ENCODE peak calls at places on chromosomes 11 and 22, in six cellular contexts. One of them, this sample, is unnamed.
A peak's percentile ranks its signal among the peaks of the same experiment; 100 is the strongest.

GRCh38 chr22:27576815-27577564 is 224.6 kb downstream of the MN1 start:
- DNase-seq in fibroblast of the aortic adventitia: peak; percentile 23
- DNase-seq in progenitor cell of endocrine pancreas: no peak
- DNase-seq in activated CD8-positive, alpha-beta memory T cell treated with anti-CD3 and anti-CD28 coated beads for 48 hours: no peak
- DNase-seq in kidney: no peak
- DNase-seq in NB4: no peak
- DNase-seq in this sample: no peak

GRCh38 chr11:69497221-69497787 is 15.8 kb downstream of the LINC01488 start:
- DNase-seq in activated CD8-positive, alpha-beta memory T cell treated with anti-CD3 and anti-CD28 coated beads for 48 hours: no peak
- DNase-seq in progenitor cell of endocrine pancreas: peak; percentile 68
- DNase-seq in kidney: peak; percentile 93
- DNase-seq in NB4: peak; percentile 22
- DNase-seq in fibroblast of the aortic adventitia: peak; percentile 97
- DNase-seq in this sample: peak; percentile 86

GRCh38 chr11:123235117-123235686 is 40.2 kb upstream of the CLMP start:
- DNase-seq in progenitor cell of endocrine pancreas: no peak
- DNase-seq in activated CD8-positive, alpha-beta memory T cell treated with anti-CD3 and anti-CD28 coated beads for 48 hours: peak; percentile 23
- DNase-seq in NB4: peak; percentile 57
- DNase-seq in kidney: peak; percentile 82
- DNase-seq in fibroblast of the aortic adventitia: peak; percentile 54
- DNase-seq in this sample: peak; percentile 58

GRCh38 chr22:46031965-46032851 is 55.2 kb upstream of the WNT7B start:
- DNase-seq in activated CD8-positive, alpha-beta memory T cell treated with anti-CD3 and anti-CD28 coated beads for 48 hours: no peak
- DNase-seq in NB4: peak; percentile 58
- DNase-seq in progenitor cell of endocrine pancreas: no peak
- DNase-seq in kidney: peak; percentile 62
- DNase-seq in fibroblast of the aortic adventitia: no peak
- DNase-seq in this sample: peak; percentile 45

GRCh38 chr22:27825174-27825573 is 23.6 kb upstream of the MN1 start:
- DNase-seq in kidney: no peak
- DNase-seq in activated CD8-positive, alpha-beta memory T cell treated with anti-CD3 and anti-CD28 coated beads for 48 hours: no peak
- DNase-seq in fibroblast of the aortic adventitia: no peak
- DNase-seq in NB4: peak; percentile 52
- DNase-seq in progenitor cell of endocrine pancreas: no peak
- DNase-seq in this sample: no peak

GRCh38 chr11:69293087-69293486 is 868 bp upstream of the MYEOV start:
- DNase-seq in NB4: no peak
- DNase-seq in fibroblast of the aortic adventitia: no peak
- DNase-seq in activated CD8-positive, alpha-beta memory T cell treated with anti-CD3 and anti-CD28 coated beads for 48 hours: no peak
- DNase-seq in progenitor cell of endocrine pancreas: no peak
- DNase-seq in kidney: peak; percentile 49
- DNase-seq in this sample: no peak

GRCh38 chr22:26481112-26481693 is 2.4 kb downstream of the HPS4 start:
- DNase-seq in progenitor cell of endocrine pancreas: no peak
- DNase-seq in fibroblast of the aortic adventitia: no peak
- DNase-seq in activated CD8-positive, alpha-beta memory T cell treated with anti-CD3 and anti-CD28 coated beads for 48 hours: no peak
- DNase-seq in kidney: no peak
- DNase-seq in NB4: no peak
- DNase-seq in this sample: no peak

GRCh38 chr22:44363214-44363979 is 50.6 kb upstream of the SHISAL1 start:
- DNase-seq in progenitor cell of endocrine pancreas: no peak
- DNase-seq in kidney: peak; percentile 92
- DNase-seq in activated CD8-positive, alpha-beta memory T cell treated with anti-CD3 and anti-CD28 coated beads for 48 hours: no peak
- DNase-seq in NB4: peak; percentile 42
- DNase-seq in fibroblast of the aortic adventitia: peak; percentile 99
- DNase-seq in this sample: peak; percentile 76

GRCh38 chr22:37726240-37726887 is 29.5 kb downstream of the TRIOBP start:
- DNase-seq in NB4: peak; percentile 54
- DNase-seq in fibroblast of the aortic adventitia: peak; percentile 63
- DNase-seq in activated CD8-positive, alpha-beta memory T cell treated with anti-CD3 and anti-CD28 coated beads for 48 hours: no peak
- DNase-seq in kidney: no peak
- DNase-seq in progenitor cell of endocrine pancreas: no peak
- DNase-seq in this sample: no peak

GRCh38 chr22:22450343-22450839 is 58.2 kb downstream of the ZNF280B start:
- DNase-seq in fibroblast of the aortic adventitia: no peak
- DNase-seq in kidney: no peak
- DNase-seq in NB4: peak; percentile 30
- DNase-seq in activated CD8-positive, alpha-beta memory T cell treated with anti-CD3 and anti-CD28 coated beads for 48 hours: no peak
- DNase-seq in progenitor cell of endocrine pancreas: no peak
- DNase-seq in this sample: no peak

GRCh38 chr11:94845622-94846021 is 77.5 kb downstream of the AMOTL1 start:
- DNase-seq in activated CD8-positive, alpha-beta memory T cell treated with anti-CD3 and anti-CD28 coated beads for 48 hours: no peak
- DNase-seq in progenitor cell of endocrine pancreas: no peak
- DNase-seq in kidney: no peak
- DNase-seq in fibroblast of the aortic adventitia: no peak
- DNase-seq in NB4: no peak
- DNase-seq in this sample: peak; percentile 74

GRCh38 chr11:38950882-38951281 is 2352.8 kb upstream of the RAG2 start:
- DNase-seq in progenitor cell of endocrine pancreas: no peak
- DNase-seq in kidney: no peak
- DNase-seq in activated CD8-positive, alpha-beta memory T cell treated with anti-CD3 and anti-CD28 coated beads for 48 hours: no peak
- DNase-seq in fibroblast of the aortic adventitia: peak; percentile 31
- DNase-seq in NB4: no peak
- DNase-seq in this sample: no peak

GRCh38 chr11:36300651-36301050 is 4.6 kb downstream of the PRR5L start:
- DNase-seq in activated CD8-positive, alpha-beta memory T cell treated with anti-CD3 and anti-CD28 coated beads for 48 hours: no peak
- DNase-seq in progenitor cell of endocrine pancreas: no peak
- DNase-seq in NB4: no peak
- DNase-seq in kidney: no peak
- DNase-seq in fibroblast of the aortic adventitia: peak; percentile 74
- DNase-seq in this sample: no peak

GRCh38 chr11:126410649-126411048 is 55.2 kb downstream of the ST3GAL4 start:
- DNase-seq in fibroblast of the aortic adventitia: peak; percentile 71
- DNase-seq in activated CD8-positive, alpha-beta memory T cell treated with anti-CD3 and anti-CD28 coated beads for 48 hours: no peak
- DNase-seq in NB4: no peak
- DNase-seq in kidney: peak; percentile 37
- DNase-seq in progenitor cell of endocrine pancreas: no peak
- DNase-seq in this sample: no peak

GRCh38 chr22:17678817-17679385 is 40.3 kb downstream of the BCL2L13 start:
- DNase-seq in NB4: no peak
- DNase-seq in kidney: no peak
- DNase-seq in fibroblast of the aortic adventitia: peak; percentile 10
- DNase-seq in progenitor cell of endocrine pancreas: no peak
- DNase-seq in activated CD8-positive, alpha-beta memory T cell treated with anti-CD3 and anti-CD28 coated beads for 48 hours: no peak
- DNase-seq in this sample: no peak

GRCh38 chr11:1267441-1268100 is 41.9 kb downstream of the TOLLIP start:
- DNase-seq in NB4: no peak
- DNase-seq in fibroblast of the aortic adventitia: no peak
- DNase-seq in progenitor cell of endocrine pancreas: no peak
- DNase-seq in activated CD8-positive, alpha-beta memory T cell treated with anti-CD3 and anti-CD28 coated beads for 48 hours: no peak
- DNase-seq in kidney: no peak
- DNase-seq in this sample: no peak

GRCh38 chr11:30758946-30759501 is 172.9 kb upstream of the MPPED2 start:
- DNase-seq in fibroblast of the aortic adventitia: no peak
- DNase-seq in kidney: no peak
- DNase-seq in activated CD8-positive, alpha-beta memory T cell treated with anti-CD3 and anti-CD28 coated beads for 48 hours: no peak
- DNase-seq in progenitor cell of endocrine pancreas: no peak
- DNase-seq in NB4: no peak
- DNase-seq in this sample: no peak

GRCh38 chr11:16382638-16383380 is 26.5 kb upstream of the SOX6 start:
- DNase-seq in kidney: no peak
- DNase-seq in activated CD8-positive, alpha-beta memory T cell treated with anti-CD3 and anti-CD28 coated beads for 48 hours: no peak
- DNase-seq in NB4: no peak
- DNase-seq in progenitor cell of endocrine pancreas: no peak
- DNase-seq in fibroblast of the aortic adventitia: no peak
- DNase-seq in this sample: no peak

GRCh38 chr11:131397666-131398065 is 27.3 kb downstream of the NTM start:
- DNase-seq in progenitor cell of endocrine pancreas: no peak
- DNase-seq in kidney: no peak
- DNase-seq in NB4: no peak
- DNase-seq in activated CD8-positive, alpha-beta memory T cell treated with anti-CD3 and anti-CD28 coated beads for 48 hours: no peak
- DNase-seq in fibroblast of the aortic adventitia: no peak
- DNase-seq in this sample: no peak

GRCh38 chr22:41925783-41926460 is 684 bp downstream of the TNFRSF13C start:
- DNase-seq in activated CD8-positive, alpha-beta memory T cell treated with anti-CD3 and anti-CD28 coated beads for 48 hours: no peak
- DNase-seq in NB4: peak; percentile 76
- DNase-seq in kidney: no peak
- DNase-seq in fibroblast of the aortic adventitia: no peak
- DNase-seq in progenitor cell of endocrine pancreas: peak; percentile 59
- DNase-seq in this sample: no peak

GRCh38 chr11:81070948-81071347 is 1630.1 kb upstream of the TENM4 start:
- DNase-seq in fibroblast of the aortic adventitia: no peak
- DNase-seq in kidney: no peak
- DNase-seq in activated CD8-positive, alpha-beta memory T cell treated with anti-CD3 and anti-CD28 coated beads for 48 hours: no peak
- DNase-seq in progenitor cell of endocrine pancreas: no peak
- DNase-seq in NB4: peak; percentile 64
- DNase-seq in this sample: no peak

GRCh38 chr11:129694538-129694937 is 121.1 kb upstream of the TMEM45B start:
- DNase-seq in progenitor cell of endocrine pancreas: no peak
- DNase-seq in fibroblast of the aortic adventitia: no peak
- DNase-seq in NB4: peak; percentile 35
- DNase-seq in activated CD8-positive, alpha-beta memory T cell treated with anti-CD3 and anti-CD28 coated beads for 48 hours: no peak
- DNase-seq in kidney: no peak
- DNase-seq in this sample: no peak

GRCh38 chr11:79412761-79413160 is 28.1 kb downstream of the TENM4 start:
- DNase-seq in fibroblast of the aortic adventitia: no peak
- DNase-seq in activated CD8-positive, alpha-beta memory T cell treated with anti-CD3 and anti-CD28 coated beads for 48 hours: no peak
- DNase-seq in kidney: no peak
- DNase-seq in NB4: no peak
- DNase-seq in progenitor cell of endocrine pancreas: no peak
- DNase-seq in this sample: no peak

GRCh38 chr11:34655335-34656008 is 34.6 kb downstream of the EHF start:
- DNase-seq in activated CD8-positive, alpha-beta memory T cell treated with anti-CD3 and anti-CD28 coated beads for 48 hours: no peak
- DNase-seq in NB4: no peak
- DNase-seq in kidney: no peak
- DNase-seq in progenitor cell of endocrine pancreas: no peak
- DNase-seq in fibroblast of the aortic adventitia: peak; percentile 86
- DNase-seq in this sample: no peak

GRCh38 chr22:25930083-25930482 is 188.1 kb downstream of the MYO18B start:
- DNase-seq in progenitor cell of endocrine pancreas: no peak
- DNase-seq in NB4: no peak
- DNase-seq in activated CD8-positive, alpha-beta memory T cell treated with anti-CD3 and anti-CD28 coated beads for 48 hours: no peak
- DNase-seq in kidney: no peak
- DNase-seq in fibroblast of the aortic adventitia: no peak
- DNase-seq in this sample: no peak

GRCh38 chr11:76783901-76784813 is 1.0 kb downstream of the TSKU start:
- DNase-seq in NB4: peak; percentile 85
- DNase-seq in fibroblast of the aortic adventitia: peak; percentile 77
- DNase-seq in activated CD8-positive, alpha-beta memory T cell treated with anti-CD3 and anti-CD28 coated beads for 48 hours: no peak
- DNase-seq in kidney: peak; percentile 90
- DNase-seq in progenitor cell of endocrine pancreas: peak; percentile 79
- DNase-seq in this sample: peak; percentile 63

GRCh38 chr11:122711831-122712378 is 56.4 kb downstream of the UBASH3B start:
- DNase-seq in activated CD8-positive, alpha-beta memory T cell treated with anti-CD3 and anti-CD28 coated beads for 48 hours: no peak
- DNase-seq in NB4: peak; percentile 56
- DNase-seq in progenitor cell of endocrine pancreas: no peak
- DNase-seq in fibroblast of the aortic adventitia: peak; percentile 56
- DNase-seq in kidney: no peak
- DNase-seq in this sample: no peak

GRCh38 chr22:24741769-24742168 is 32.8 kb downstream of the PIWIL3 start:
- DNase-seq in fibroblast of the aortic adventitia: no peak
- DNase-seq in kidney: no peak
- DNase-seq in progenitor cell of endocrine pancreas: no peak
- DNase-seq in NB4: no peak
- DNase-seq in activated CD8-positive, alpha-beta memory T cell treated with anti-CD3 and anti-CD28 coated beads for 48 hours: no peak
- DNase-seq in this sample: no peak

GRCh38 chr22:44102121-44102520 is 78.0 kb downstream of the PARVB start:
- DNase-seq in activated CD8-positive, alpha-beta memory T cell treated with anti-CD3 and anti-CD28 coated beads for 48 hours: no peak
- DNase-seq in fibroblast of the aortic adventitia: no peak
- DNase-seq in NB4: no peak
- DNase-seq in kidney: peak; percentile 27
- DNase-seq in progenitor cell of endocrine pancreas: no peak
- DNase-seq in this sample: no peak